ENCODE peak calls at places on chromosomes 1 and 21, in five cellular contexts. One of them, this sample, is unnamed.

GRCh38 chr1:44822981-44823451 is 14.7 kb downstream of the BTBD19 start:
- DNase-seq in prostate gland: no peak
- DNase-seq in naive thymus-derived CD4-positive, alpha-beta T cell: no peak
- DNase-seq in AG04449: no peak
- DNase-seq in activated T-cell treated with anti-CD3 and anti-CD28 coated beads for 1 hour: no peak
- DNase-seq in this sample: no peak

GRCh38 chr1:3631330-3631729 is 6.5 kb downstream of the TPRG1L start:
- DNase-seq in prostate gland: no peak
- DNase-seq in naive thymus-derived CD4-positive, alpha-beta T cell: no peak
- DNase-seq in AG04449: no peak
- DNase-seq in activated T-cell treated with anti-CD3 and anti-CD28 coated beads for 1 hour: no peak
- DNase-seq in this sample: no peak

GRCh38 chr1:70327306-70328076 is 27.0 kb downstream of the ANKRD13C start:
- DNase-seq in prostate gland: no peak
- DNase-seq in naive thymus-derived CD4-positive, alpha-beta T cell: no peak
- DNase-seq in AG04449: no peak
- DNase-seq in activated T-cell treated with anti-CD3 and anti-CD28 coated beads for 1 hour: no peak
- DNase-seq in this sample: no peak

GRCh38 chr1:114587203-114587991 is 6.0 kb upstream of the BCAS2 start:
- DNase-seq in prostate gland: no peak
- DNase-seq in naive thymus-derived CD4-positive, alpha-beta T cell: no peak
- DNase-seq in AG04449: no peak
- DNase-seq in activated T-cell treated with anti-CD3 and anti-CD28 coated beads for 1 hour: no peak
- DNase-seq in this sample: no peak

GRCh38 chr1:43454270-43455011 is 710 bp upstream of the HYI start:
- DNase-seq in prostate gland: peak; percentile 61
- DNase-seq in naive thymus-derived CD4-positive, alpha-beta T cell: peak; percentile 61
- DNase-seq in AG04449: peak; percentile 36
- DNase-seq in activated T-cell treated with anti-CD3 and anti-CD28 coated beads for 1 hour: peak; percentile 27
- DNase-seq in this sample: peak; percentile 72

GRCh38 chr1:25909062-25909461 is 2.8 kb upstream of the STMN1 start:
- DNase-seq in prostate gland: no peak
- DNase-seq in naive thymus-derived CD4-positive, alpha-beta T cell: no peak
- DNase-seq in AG04449: no peak
- DNase-seq in activated T-cell treated with anti-CD3 and anti-CD28 coated beads for 1 hour: no peak
- DNase-seq in this sample: peak; percentile 52

GRCh38 chr1:30417001-30417700 is 306.2 kb downstream of the MATN1 start:
- DNase-seq in prostate gland: no peak
- DNase-seq in naive thymus-derived CD4-positive, alpha-beta T cell: no peak
- DNase-seq in AG04449: no peak
- DNase-seq in activated T-cell treated with anti-CD3 and anti-CD28 coated beads for 1 hour: no peak
- DNase-seq in this sample: no peak

GRCh38 chr1:201585099-201585498 is 46.2 kb downstream of the NAV1 start:
- DNase-seq in prostate gland: no peak
- DNase-seq in naive thymus-derived CD4-positive, alpha-beta T cell: no peak
- DNase-seq in AG04449: no peak
- DNase-seq in activated T-cell treated with anti-CD3 and anti-CD28 coated beads for 1 hour: no peak
- DNase-seq in this sample: no peak

GRCh38 chr21:15084668-15085067 is 19.9 kb upstream of the NRIP1 start:
- DNase-seq in prostate gland: no peak
- DNase-seq in naive thymus-derived CD4-positive, alpha-beta T cell: no peak
- DNase-seq in AG04449: no peak
- DNase-seq in activated T-cell treated with anti-CD3 and anti-CD28 coated beads for 1 hour: no peak
- DNase-seq in this sample: no peak

GRCh38 chr1:156134716-156135435 is 18.5 kb upstream of the SEMA4A start:
- DNase-seq in prostate gland: no peak
- DNase-seq in naive thymus-derived CD4-positive, alpha-beta T cell: no peak
- DNase-seq in AG04449: no peak
- DNase-seq in activated T-cell treated with anti-CD3 and anti-CD28 coated beads for 1 hour: no peak
- DNase-seq in this sample: no peak

GRCh38 chr1:101150266-101150665 is 86.6 kb upstream of the S1PR1 start:
- DNase-seq in prostate gland: no peak
- DNase-seq in naive thymus-derived CD4-positive, alpha-beta T cell: no peak
- DNase-seq in AG04449: no peak
- DNase-seq in activated T-cell treated with anti-CD3 and anti-CD28 coated beads for 1 hour: no peak
- DNase-seq in this sample: no peak

GRCh38 chr1:228842094-228842775 is 107.0 kb downstream of the RHOU start:
- DNase-seq in prostate gland: no peak
- DNase-seq in naive thymus-derived CD4-positive, alpha-beta T cell: no peak
- DNase-seq in AG04449: no peak
- DNase-seq in activated T-cell treated with anti-CD3 and anti-CD28 coated beads for 1 hour: no peak
- DNase-seq in this sample: peak; percentile 58

GRCh38 chr1:94327001-94327685 is 89.8 kb upstream of the ARHGAP29 start:
- DNase-seq in prostate gland: no peak
- DNase-seq in naive thymus-derived CD4-positive, alpha-beta T cell: no peak
- DNase-seq in AG04449: peak; percentile 19
- DNase-seq in activated T-cell treated with anti-CD3 and anti-CD28 coated beads for 1 hour: no peak
- DNase-seq in this sample: no peak

GRCh38 chr1:14304381-14304865 is 294.1 kb upstream of the KAZN start:
- DNase-seq in prostate gland: no peak
- DNase-seq in naive thymus-derived CD4-positive, alpha-beta T cell: no peak
- DNase-seq in AG04449: no peak
- DNase-seq in activated T-cell treated with anti-CD3 and anti-CD28 coated beads for 1 hour: no peak
- DNase-seq in this sample: no peak

GRCh38 chr1:177780096-177780700 is 189.7 kb downstream of the SEC16B start:
- DNase-seq in prostate gland: peak; percentile 12
- DNase-seq in naive thymus-derived CD4-positive, alpha-beta T cell: no peak
- DNase-seq in AG04449: peak; percentile 10
- DNase-seq in activated T-cell treated with anti-CD3 and anti-CD28 coated beads for 1 hour: no peak
- DNase-seq in this sample: peak; percentile 4

GRCh38 chr1:58764294-58764978 is 19.4 kb downstream of the JUN start:
- DNase-seq in prostate gland: no peak
- DNase-seq in naive thymus-derived CD4-positive, alpha-beta T cell: no peak
- DNase-seq in AG04449: no peak
- DNase-seq in activated T-cell treated with anti-CD3 and anti-CD28 coated beads for 1 hour: no peak
- DNase-seq in this sample: no peak

GRCh38 chr21:45265721-45266517 is 21.8 kb downstream of the POFUT2 start:
- DNase-seq in prostate gland: no peak
- DNase-seq in naive thymus-derived CD4-positive, alpha-beta T cell: no peak
- DNase-seq in AG04449: no peak
- DNase-seq in activated T-cell treated with anti-CD3 and anti-CD28 coated beads for 1 hour: no peak
- DNase-seq in this sample: no peak

GRCh38 chr1:175818929-175819328 is 75.5 kb upstream of the TNR start:
- DNase-seq in prostate gland: no peak
- DNase-seq in naive thymus-derived CD4-positive, alpha-beta T cell: no peak
- DNase-seq in AG04449: no peak
- DNase-seq in activated T-cell treated with anti-CD3 and anti-CD28 coated beads for 1 hour: no peak
- DNase-seq in this sample: no peak

GRCh38 chr1:21175324-21175669 is 1.4 kb downstream of the EIF4G3 start:
- DNase-seq in prostate gland: peak; percentile 29
- DNase-seq in naive thymus-derived CD4-positive, alpha-beta T cell: peak; percentile 44
- DNase-seq in AG04449: no peak
- DNase-seq in activated T-cell treated with anti-CD3 and anti-CD28 coated beads for 1 hour: no peak
- DNase-seq in this sample: no peak

GRCh38 chr1:180934563-180934962 is 21.9 kb downstream of the KIAA1614 start:
- DNase-seq in prostate gland: no peak
- DNase-seq in naive thymus-derived CD4-positive, alpha-beta T cell: no peak
- DNase-seq in AG04449: no peak
- DNase-seq in activated T-cell treated with anti-CD3 and anti-CD28 coated beads for 1 hour: no peak
- DNase-seq in this sample: no peak

GRCh38 chr1:224223819-224224714 is 41.0 kb downstream of the DEGS1 start:
- DNase-seq in prostate gland: no peak
- DNase-seq in naive thymus-derived CD4-positive, alpha-beta T cell: no peak
- DNase-seq in AG04449: no peak
- DNase-seq in activated T-cell treated with anti-CD3 and anti-CD28 coated beads for 1 hour: no peak
- DNase-seq in this sample: no peak

GRCh38 chr21:31505975-31506374 is 153.5 kb upstream of the SOD1 start:
- DNase-seq in prostate gland: no peak
- DNase-seq in naive thymus-derived CD4-positive, alpha-beta T cell: no peak
- DNase-seq in AG04449: no peak
- DNase-seq in activated T-cell treated with anti-CD3 and anti-CD28 coated beads for 1 hour: no peak
- DNase-seq in this sample: no peak

GRCh38 chr1:43975249-43975961 is 645 bp downstream of the ATP6V0B start:
- DNase-seq in prostate gland: peak; percentile 81
- DNase-seq in naive thymus-derived CD4-positive, alpha-beta T cell: peak; percentile 52
- DNase-seq in AG04449: no peak
- DNase-seq in activated T-cell treated with anti-CD3 and anti-CD28 coated beads for 1 hour: no peak
- DNase-seq in this sample: peak; percentile 17

GRCh38 chr1:243849089-243850012 is 692 bp downstream of the AKT3 start:
- DNase-seq in prostate gland: peak; percentile 56
- DNase-seq in naive thymus-derived CD4-positive, alpha-beta T cell: peak; percentile 72
- DNase-seq in AG04449: peak; percentile 9
- DNase-seq in activated T-cell treated with anti-CD3 and anti-CD28 coated beads for 1 hour: peak; percentile 55
- DNase-seq in this sample: peak; percentile 76

GRCh38 chr1:170711682-170712081 is 47.8 kb downstream of the PRRX1 start:
- DNase-seq in prostate gland: no peak
- DNase-seq in naive thymus-derived CD4-positive, alpha-beta T cell: no peak
- DNase-seq in AG04449: peak; percentile 88
- DNase-seq in activated T-cell treated with anti-CD3 and anti-CD28 coated beads for 1 hour: no peak
- DNase-seq in this sample: no peak

GRCh38 chr1:11568687-11569086 is 85.5 kb downstream of the FBXO2 start:
- DNase-seq in prostate gland: no peak
- DNase-seq in naive thymus-derived CD4-positive, alpha-beta T cell: no peak
- DNase-seq in AG04449: no peak
- DNase-seq in activated T-cell treated with anti-CD3 and anti-CD28 coated beads for 1 hour: no peak
- DNase-seq in this sample: no peak

GRCh38 chr21:46168238-46168637 is 12.9 kb upstream of the FTCD start:
- DNase-seq in prostate gland: no peak
- DNase-seq in naive thymus-derived CD4-positive, alpha-beta T cell: no peak
- DNase-seq in AG04449: no peak
- DNase-seq in activated T-cell treated with anti-CD3 and anti-CD28 coated beads for 1 hour: no peak
- DNase-seq in this sample: no peak

GRCh38 chr1:202625416-202626360 is 84.6 kb downstream of the SYT2 start:
- DNase-seq in prostate gland: peak; percentile 32
- DNase-seq in naive thymus-derived CD4-positive, alpha-beta T cell: peak; percentile 21
- DNase-seq in AG04449: no peak
- DNase-seq in activated T-cell treated with anti-CD3 and anti-CD28 coated beads for 1 hour: peak; percentile 44
- DNase-seq in this sample: no peak

GRCh38 chr21:39103689-39104088 is 79.6 kb downstream of the PSMG1 start:
- DNase-seq in prostate gland: no peak
- DNase-seq in naive thymus-derived CD4-positive, alpha-beta T cell: no peak
- DNase-seq in AG04449: peak; percentile 41
- DNase-seq in activated T-cell treated with anti-CD3 and anti-CD28 coated beads for 1 hour: no peak
- DNase-seq in this sample: no peak

GRCh38 chr1:24970399-24970753 is 40.3 kb upstream of the RUNX3 start:
- DNase-seq in prostate gland: no peak
- DNase-seq in naive thymus-derived CD4-positive, alpha-beta T cell: no peak
- DNase-seq in AG04449: no peak
- DNase-seq in activated T-cell treated with anti-CD3 and anti-CD28 coated beads for 1 hour: no peak
- DNase-seq in this sample: no peak

GRCh38 chr1:42949312-42950145 is 9.1 kb downstream of the SLC2A1 start:
- DNase-seq in prostate gland: no peak
- DNase-seq in naive thymus-derived CD4-positive, alpha-beta T cell: no peak
- DNase-seq in AG04449: no peak
- DNase-seq in activated T-cell treated with anti-CD3 and anti-CD28 coated beads for 1 hour: no peak
- DNase-seq in this sample: no peak